ENCODE peak calls at places on chromosomes 6 and 20, in seven cellular contexts. T is mucosa of gallbladder; C is esophagus squamous epithelium; I is activated T-cell treated with anti-CD3 and anti-CD28 coated beads, Interleukin-2, amount 50 U/mL, for 48 hours; F is NCI-H1436 treated with DMSO at 0.1 percent for 48 hours; W is dermis blood vessel endothelial cell; X is Calu3. U is an unnamed sample.
A peak's percentile ranks its signal among the peaks of the same experiment; 100 is the strongest.

GRCh38 chr6:6006428-6007310 is at the start of gene NRN1:
- DNase-seq in X (no peak), C (no peak), T (no peak), F (no peak), I (peak; percentile 31), W (peak; percentile 65), U (peak; percentile 20)

GRCh38 chr20:7841291-7841966 is 98.8 kb downstream of the HAO1 start:
- DNase-seq in C (no peak), I (no peak), F (no peak), W (peak; percentile 47), T (no peak), X (peak; percentile 0), U (no peak)

GRCh38 chr6:21747441-21747840 is 153.9 kb downstream of the SOX4 start:
- DNase-seq in T (no peak), W (no peak), C (no peak), F (no peak), I (no peak), X (no peak), U (no peak)

GRCh38 chr6:56757585-56757984 is 114.9 kb upstream of the DST start:
- DNase-seq in F (no peak), X (peak; percentile 54), T (peak; percentile 55), W (peak; percentile 84), C (no peak), I (no peak), U (no peak)

GRCh38 chr20:46188866-46189265 is 70.8 kb downstream of the CD40 start:
- DNase-seq in W (no peak), I (no peak), C (no peak), F (no peak), T (no peak), X (no peak), U (no peak)

GRCh38 chr6:144006731-144007454 is 1.2 kb downstream of the PLAGL1 start:
- DNase-seq in F (no peak), W (peak; percentile 56), T (no peak), X (no peak), C (no peak), I (no peak), U (no peak)

GRCh38 chr20:2756056-2756611 is 44.3 kb downstream of the CPXM1 start:
- DNase-seq in C (no peak), F (no peak), I (peak; percentile 18), T (no peak), X (peak; percentile 24), W (peak; percentile 78), U (no peak)

GRCh38 chr6:138719744-138720143 is 53.8 kb upstream of the CCDC28A start:
- DNase-seq in I (no peak), C (no peak), T (no peak), X (no peak), W (no peak), F (no peak), U (no peak)

U was measured in NCI-H187 treated with DMSO at 0.1 percent for 48 hours.